ENCODE peak calls at places on chromosome 1, in five cellular contexts. One of them, this sample, is unnamed.

GRCh38 chr1:228308628-228309547 is 97.7 kb downstream of the TRIM11 start:
- DNase-seq in GM10248: no peak
- DNase-seq in left ventricle myocardium inferior: no peak
- DNase-seq in fibroblast of pulmonary artery: no peak
- DNase-seq in GM13977: no peak
- DNase-seq in this sample: no peak

GRCh38 chr1:88330201-88330600 is 353.9 kb upstream of the PKN2 start:
- DNase-seq in GM10248: no peak
- DNase-seq in left ventricle myocardium inferior: no peak
- DNase-seq in GM13977: no peak
- DNase-seq in fibroblast of pulmonary artery: no peak
- DNase-seq in this sample: no peak

GRCh38 chr1:226223157-226223785 is at the start of gene MIXL1:
- DNase-seq in fibroblast of pulmonary artery: no peak
- DNase-seq in GM10248: peak
- DNase-seq in GM13977: peak
- DNase-seq in left ventricle myocardium inferior: no peak
- DNase-seq in this sample: no peak

GRCh38 chr1:202551683-202552082 is 158.6 kb downstream of the SYT2 start:
- DNase-seq in GM10248: no peak
- DNase-seq in fibroblast of pulmonary artery: no peak
- DNase-seq in left ventricle myocardium inferior: no peak
- DNase-seq in GM13977: no peak
- DNase-seq in this sample: no peak

GRCh38 chr1:232676307-232676706 is 46.4 kb upstream of the SIPA1L2 start:
- DNase-seq in fibroblast of pulmonary artery: no peak
- DNase-seq in GM13977: no peak
- DNase-seq in left ventricle myocardium inferior: no peak
- DNase-seq in GM10248: no peak
- DNase-seq in this sample: no peak

GRCh38 chr1:182163821-182164223 is 102.3 kb upstream of the ZNF648 start:
- DNase-seq in GM10248: no peak
- DNase-seq in fibroblast of pulmonary artery: no peak
- DNase-seq in left ventricle myocardium inferior: peak
- DNase-seq in GM13977: no peak
- DNase-seq in this sample: no peak

GRCh38 chr1:232793944-232794343 is 11.3 kb upstream of the MAP10 start:
- DNase-seq in fibroblast of pulmonary artery: peak
- DNase-seq in GM13977: no peak
- DNase-seq in left ventricle myocardium inferior: no peak
- DNase-seq in GM10248: no peak
- DNase-seq in this sample: no peak

GRCh38 chr1:17676387-17677060 is 78.6 kb upstream of the ACTL8 start:
- DNase-seq in fibroblast of pulmonary artery: no peak
- DNase-seq in GM13977: no peak
- DNase-seq in GM10248: no peak
- DNase-seq in left ventricle myocardium inferior: no peak
- DNase-seq in this sample: no peak

GRCh38 chr1:200294241-200294640 is 115.6 kb downstream of the ZNF281 start:
- DNase-seq in left ventricle myocardium inferior: no peak
- DNase-seq in GM10248: no peak
- DNase-seq in fibroblast of pulmonary artery: no peak
- DNase-seq in GM13977: no peak
- DNase-seq in this sample: no peak

GRCh38 chr1:154866995-154867795 is 2.9 kb downstream of the KCNN3 start:
- DNase-seq in left ventricle myocardium inferior: no peak
- DNase-seq in GM10248: peak
- DNase-seq in GM13977: peak
- DNase-seq in fibroblast of pulmonary artery: peak
- DNase-seq in this sample: no peak

GRCh38 chr1:65493792-65494191 is 73.3 kb downstream of the LEPR start:
- DNase-seq in fibroblast of pulmonary artery: no peak
- DNase-seq in GM13977: no peak
- DNase-seq in left ventricle myocardium inferior: no peak
- DNase-seq in GM10248: no peak
- DNase-seq in this sample: no peak

GRCh38 chr1:37858931-37859506 is 373 bp downstream of the MTF1 start:
- DNase-seq in fibroblast of pulmonary artery: peak
- DNase-seq in left ventricle myocardium inferior: no peak
- DNase-seq in GM13977: no peak
- DNase-seq in GM10248: no peak
- DNase-seq in this sample: no peak

GRCh38 chr1:174626031-174627020 is 178.6 kb downstream of the GPR52 start:
- DNase-seq in left ventricle myocardium inferior: no peak
- DNase-seq in GM10248: no peak
- DNase-seq in GM13977: no peak
- DNase-seq in fibroblast of pulmonary artery: peak
- DNase-seq in this sample: no peak

GRCh38 chr1:50978852-50979781 is 9.1 kb downstream of the CDKN2C start:
- DNase-seq in GM13977: no peak
- DNase-seq in fibroblast of pulmonary artery: no peak
- DNase-seq in GM10248: no peak
- DNase-seq in left ventricle myocardium inferior: no peak
- DNase-seq in this sample: no peak

GRCh38 chr1:36824390-36824861 is 209.9 kb downstream of the GRIK3 start:
- DNase-seq in GM10248: no peak
- DNase-seq in fibroblast of pulmonary artery: peak
- DNase-seq in GM13977: no peak
- DNase-seq in left ventricle myocardium inferior: no peak
- DNase-seq in this sample: no peak

GRCh38 chr1:182877331-182877730 is 38.2 kb downstream of the DHX9 start:
- DNase-seq in left ventricle myocardium inferior: no peak
- DNase-seq in GM10248: no peak
- DNase-seq in fibroblast of pulmonary artery: no peak
- DNase-seq in GM13977: no peak
- DNase-seq in this sample: no peak

GRCh38 chr1:7539772-7540175 is 231.3 kb upstream of the VAMP3 start:
- DNase-seq in fibroblast of pulmonary artery: no peak
- DNase-seq in left ventricle myocardium inferior: no peak
- DNase-seq in GM13977: no peak
- DNase-seq in GM10248: no peak
- DNase-seq in this sample: no peak

GRCh38 chr1:68917456-68917855 is 420.6 kb upstream of the DEPDC1 start:
- DNase-seq in left ventricle myocardium inferior: no peak
- DNase-seq in GM13977: no peak
- DNase-seq in fibroblast of pulmonary artery: peak
- DNase-seq in GM10248: no peak
- DNase-seq in this sample: no peak

GRCh38 chr1:155052412-155053400 is 1.6 kb downstream of the ADAM15 start:
- DNase-seq in GM13977: peak
- DNase-seq in left ventricle myocardium inferior: peak
- DNase-seq in fibroblast of pulmonary artery: no peak
- DNase-seq in GM10248: peak
- DNase-seq in this sample: no peak

GRCh38 chr1:107870691-107871090 is 94.3 kb downstream of the VAV3 start:
- DNase-seq in fibroblast of pulmonary artery: peak
- DNase-seq in left ventricle myocardium inferior: no peak
- DNase-seq in GM13977: no peak
- DNase-seq in GM10248: no peak
- DNase-seq in this sample: no peak

GRCh38 chr1:39142394-39143060 is 62.0 kb upstream of the MACF1 start:
- DNase-seq in left ventricle myocardium inferior: no peak
- DNase-seq in GM13977: no peak
- DNase-seq in GM10248: no peak
- DNase-seq in fibroblast of pulmonary artery: no peak
- DNase-seq in this sample: no peak

GRCh38 chr1:179058343-179059184 is 23.3 kb upstream of the TOR3A start:
- DNase-seq in GM13977: no peak
- DNase-seq in GM10248: no peak
- DNase-seq in fibroblast of pulmonary artery: peak
- DNase-seq in left ventricle myocardium inferior: no peak
- DNase-seq in this sample: no peak

GRCh38 chr1:178278135-178278534 is 184.2 kb downstream of the RASAL2 start:
- DNase-seq in left ventricle myocardium inferior: no peak
- DNase-seq in fibroblast of pulmonary artery: peak
- DNase-seq in GM13977: no peak
- DNase-seq in GM10248: no peak
- DNase-seq in this sample: no peak

GRCh38 chr1:237281481-237281880 is 239.5 kb downstream of the RYR2 start:
- DNase-seq in GM13977: no peak
- DNase-seq in fibroblast of pulmonary artery: no peak
- DNase-seq in GM10248: no peak
- DNase-seq in left ventricle myocardium inferior: no peak
- DNase-seq in this sample: no peak

GRCh38 chr1:89269277-89269676 is 3.4 kb downstream of the GBP5 start:
- DNase-seq in fibroblast of pulmonary artery: no peak
- DNase-seq in GM10248: no peak
- DNase-seq in left ventricle myocardium inferior: no peak
- DNase-seq in GM13977: no peak
- DNase-seq in this sample: no peak

GRCh38 chr1:15038232-15039016 is 115.1 kb upstream of the TMEM51 start:
- DNase-seq in left ventricle myocardium inferior: no peak
- DNase-seq in GM10248: no peak
- DNase-seq in GM13977: no peak
- DNase-seq in fibroblast of pulmonary artery: peak
- DNase-seq in this sample: no peak

GRCh38 chr1:202578001-202578500 is 132.2 kb downstream of the SYT2 start:
- DNase-seq in GM10248: no peak
- DNase-seq in GM13977: no peak
- DNase-seq in fibroblast of pulmonary artery: peak
- DNase-seq in left ventricle myocardium inferior: no peak
- DNase-seq in this sample: no peak

GRCh38 chr1:119275145-119275929 is 93.2 kb upstream of the HAO2 start:
- DNase-seq in GM13977: peak
- DNase-seq in fibroblast of pulmonary artery: peak
- DNase-seq in GM10248: peak
- DNase-seq in left ventricle myocardium inferior: no peak
- DNase-seq in this sample: peak

GRCh38 chr1:54826226-54826816 is 25.2 kb upstream of the TTC22 start:
- DNase-seq in left ventricle myocardium inferior: no peak
- DNase-seq in fibroblast of pulmonary artery: no peak
- DNase-seq in GM13977: no peak
- DNase-seq in GM10248: no peak
- DNase-seq in this sample: no peak

GRCh38 chr1:165683848-165684485 is 14.4 kb downstream of the ALDH9A1 start:
- DNase-seq in GM10248: no peak
- DNase-seq in GM13977: no peak
- DNase-seq in fibroblast of pulmonary artery: no peak
- DNase-seq in left ventricle myocardium inferior: no peak
- DNase-seq in this sample: no peak

GRCh38 chr1:66271904-66272254 is 262.1 kb upstream of the SGIP1 start:
- DNase-seq in fibroblast of pulmonary artery: peak
- DNase-seq in left ventricle myocardium inferior: peak
- DNase-seq in GM10248: no peak
- DNase-seq in GM13977: no peak
- DNase-seq in this sample: no peak

GRCh38 chr1:31987231-31987630 is 26.4 kb upstream of the KHDRBS1 start:
- DNase-seq in GM13977: no peak
- DNase-seq in left ventricle myocardium inferior: no peak
- DNase-seq in fibroblast of pulmonary artery: no peak
- DNase-seq in GM10248: no peak
- DNase-seq in this sample: no peak

GRCh38 chr1:26790551-26790953 is 2.8 kb downstream of the PIGV start:
- DNase-seq in GM13977: peak
- DNase-seq in fibroblast of pulmonary artery: no peak
- DNase-seq in GM10248: peak
- DNase-seq in left ventricle myocardium inferior: no peak
- DNase-seq in this sample: no peak

DNA sequence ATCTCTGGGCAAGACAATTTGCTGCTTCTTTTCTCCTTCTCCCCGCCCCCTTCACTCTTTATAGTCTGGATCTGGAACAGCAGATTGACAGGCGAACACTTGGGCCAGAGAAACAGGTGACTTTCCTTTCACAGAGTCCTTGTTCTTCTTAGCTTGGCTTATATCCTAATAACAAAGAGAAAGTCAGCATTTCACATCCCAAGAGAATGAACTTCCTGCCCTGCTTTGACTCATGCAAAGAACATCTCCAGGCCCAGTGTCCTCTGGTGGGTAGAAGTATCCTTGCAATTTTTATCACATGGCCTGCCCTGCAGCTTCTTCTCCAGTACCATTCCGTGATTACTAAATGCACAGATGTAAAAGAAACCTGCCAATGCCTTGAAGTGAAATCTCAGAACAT is 764.4 kb downstream of the ADGRL2 start:
- DNase-seq in GM13977: no peak
- DNase-seq in fibroblast of pulmonary artery: peak
- DNase-seq in GM10248: no peak
- DNase-seq in left ventricle myocardium inferior: no peak
- DNase-seq in this sample: no peak
- TF ChIP-seq CTCF in GM13977: no peak
- TF ChIP-seq CTCF in fibroblast of pulmonary artery: peak
- TF ChIP-seq CTCF in GM10248: no peak
- TF ChIP-seq CTCF in left ventricle myocardium inferior: peak
- TF ChIP-seq CTCF in this sample: no peak

DNA sequence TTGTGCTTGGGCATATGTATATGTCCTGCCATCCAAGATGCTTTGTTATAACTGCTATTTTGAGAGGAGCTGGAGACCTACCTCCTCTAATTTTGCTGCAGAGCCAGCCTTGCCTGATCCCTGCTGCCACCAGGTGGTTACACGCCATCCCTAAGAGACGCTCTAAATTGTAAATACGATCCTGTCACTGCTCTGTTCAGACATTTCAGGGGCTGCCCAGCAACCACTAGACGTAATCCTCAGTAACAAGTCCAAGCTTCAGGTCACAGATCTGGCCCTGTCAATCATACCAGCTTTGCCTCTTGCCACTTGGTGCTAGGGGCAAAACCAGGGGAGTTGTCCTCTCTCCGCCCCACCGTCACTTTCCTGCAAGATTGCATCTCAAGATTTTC is 32.9 kb downstream of the GPA33 start:
- DNase-seq in left ventricle myocardium inferior: no peak
- DNase-seq in fibroblast of pulmonary artery: peak
- DNase-seq in GM10248: peak
- DNase-seq in GM13977: peak
- DNase-seq in this sample: no peak
- TF ChIP-seq CTCF in left ventricle myocardium inferior: peak
- TF ChIP-seq CTCF in fibroblast of pulmonary artery: peak
- TF ChIP-seq CTCF in GM10248: peak
- TF ChIP-seq CTCF in GM13977: peak
- TF ChIP-seq CTCF in this sample: no peak

GRCh38 chr1:33098371-33098770 is 17.4 kb downstream of the AZIN2 start:
- DNase-seq in GM13977: no peak
- DNase-seq in GM10248: no peak
- DNase-seq in fibroblast of pulmonary artery: no peak
- DNase-seq in left ventricle myocardium inferior: no peak
- DNase-seq in this sample: no peak

GRCh38 chr1:33096358-33097005 is 15.5 kb downstream of the AZIN2 start:
- DNase-seq in fibroblast of pulmonary artery: peak
- DNase-seq in GM10248: no peak
- DNase-seq in GM13977: no peak
- DNase-seq in left ventricle myocardium inferior: no peak
- DNase-seq in this sample: no peak

GRCh38 chr1:33097762-33098161 is 16.8 kb downstream of the AZIN2 start:
- DNase-seq in fibroblast of pulmonary artery: no peak
- DNase-seq in left ventricle myocardium inferior: no peak
- DNase-seq in GM13977: no peak
- DNase-seq in GM10248: no peak
- DNase-seq in this sample: no peak

GRCh38 chr1:33097137-33097611 is 16.2 kb downstream of the AZIN2 start:
- DNase-seq in left ventricle myocardium inferior: no peak
- DNase-seq in fibroblast of pulmonary artery: peak
- DNase-seq in GM13977: no peak
- DNase-seq in GM10248: no peak
- DNase-seq in this sample: no peak

GRCh38 chr1:33099290-33100118 is 18.6 kb downstream of the AZIN2 start:
- DNase-seq in left ventricle myocardium inferior: no peak
- DNase-seq in fibroblast of pulmonary artery: peak
- DNase-seq in GM10248: no peak
- DNase-seq in GM13977: peak
- DNase-seq in this sample: peak
- TF ChIP-seq CTCF in left ventricle myocardium inferior: no peak
- TF ChIP-seq CTCF in fibroblast of pulmonary artery: peak
- TF ChIP-seq CTCF in GM10248: no peak
- TF ChIP-seq CTCF in GM13977: no peak
- TF ChIP-seq CTCF in this sample: peak

GRCh38 chr1:10799726-10800125 is 3.3 kb upstream of the CASZ1 start:
- DNase-seq in GM10248: no peak
- DNase-seq in left ventricle myocardium inferior: no peak
- DNase-seq in fibroblast of pulmonary artery: no peak
- DNase-seq in GM13977: no peak
- DNase-seq in this sample: no peak
- TF ChIP-seq CTCF in GM10248: no peak
- TF ChIP-seq CTCF in left ventricle myocardium inferior: no peak
- TF ChIP-seq CTCF in fibroblast of pulmonary artery: no peak
- TF ChIP-seq CTCF in GM13977: no peak
- TF ChIP-seq CTCF in this sample: no peak

This sample was measured in CD8-positive, alpha-beta T cell.